ENCODE peak calls at places on chromosome 5, in ten cellular contexts. Z, K, Y, Q, W, L, E, I, P and N are unnamed samples.

GRCh38 chr5:79762929-79763328 is 73.3 kb downstream of the CMYA5 start:
- DNase-seq in Y (no peak), P (no peak), E (no peak), Z (no peak), I (no peak), W (no peak), K (no peak), L (no peak), Q (no peak), N (no peak)

GRCh38 chr5:170251462-170251861 is 18.7 kb downstream of the C5orf58 start:
- DNase-seq in P (no peak), K (no peak), I (no peak), Y (no peak), Q (no peak), Z (no peak), E (no peak), L (no peak), W (no peak), N (no peak)

GRCh38 chr5:145130996-145131395 is 704.1 kb downstream of the PRELID2 start:
- DNase-seq in Q (no peak), E (no peak), P (no peak), I (no peak), W (no peak), Z (no peak), K (peak), Y (no peak), L (no peak), N (no peak)

GRCh38 chr5:61311836-61312808 is 19.9 kb upstream of the ZSWIM6 start:
- DNase-seq in L (no peak), E (no peak), K (no peak), P (no peak), Y (no peak), Q (no peak), Z (no peak), I (no peak), W (no peak), N (no peak)

GRCh38 chr5:135245521-135246499 is 153.2 kb downstream of the MACROH2A1 start:
- DNase-seq in K (no peak), Q (peak), L (no peak), P (no peak), W (no peak), E (no peak), I (no peak), Y (no peak), Z (peak), N (no peak)

GRCh38 chr5:67152400-67152799 is 44.2 kb downstream of the CD180 start:
- DNase-seq in P (no peak), L (no peak), Y (no peak), K (no peak), E (no peak), W (no peak), Q (no peak), I (no peak), Z (no peak), N (no peak)

GRCh38 chr5:116071211-116071610 is 13.6 kb upstream of the COMMD10 start:
- DNase-seq in E (no peak), Z (no peak), Y (no peak), Q (no peak), K (no peak), L (no peak), I (no peak), W (no peak), P (no peak), N (no peak)

GRCh38 chr5:88883059-88883565 is at the start of gene MEF2C:
- DNase-seq in Q (peak), W (peak), P (peak), E (no peak), I (peak), L (no peak), K (peak), Y (peak), Z (peak), N (peak)

DNA sequence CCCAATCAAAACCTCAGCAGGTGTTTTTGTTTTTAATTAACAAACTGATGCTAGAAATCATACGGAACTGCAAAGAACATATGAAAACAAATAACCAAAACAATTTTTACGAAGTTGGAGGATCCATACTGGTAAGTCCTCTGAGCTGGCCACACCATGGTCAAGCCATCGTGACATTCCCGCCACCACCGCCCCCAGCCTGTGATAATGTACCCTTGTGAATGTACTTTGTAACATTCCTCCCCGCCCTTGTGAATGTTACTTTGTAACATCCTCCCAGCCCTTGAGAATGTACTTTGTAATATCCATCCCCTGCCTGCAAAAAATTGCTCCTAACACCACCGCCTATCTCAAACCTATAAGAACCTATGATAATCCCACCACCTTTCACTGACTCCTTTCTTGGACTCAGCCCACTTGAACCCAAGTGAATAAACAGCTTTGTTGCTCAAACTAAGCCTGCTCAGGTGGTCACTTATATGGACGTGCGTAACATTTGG is 63.3 kb downstream of the RAPGEF6 start:
- DNase-seq in K (no peak), E (no peak), Q (no peak), Z (no peak), L (no peak), I (no peak), W (no peak), Y (no peak), P (no peak), N (no peak)
- TF ChIP-seq POLR2AphosphoS5 in K (no peak), E (no peak), Q (no peak), Z (no peak), L (no peak), I (no peak), W (no peak), Y (no peak), P (no peak), N (no peak)

DNA sequence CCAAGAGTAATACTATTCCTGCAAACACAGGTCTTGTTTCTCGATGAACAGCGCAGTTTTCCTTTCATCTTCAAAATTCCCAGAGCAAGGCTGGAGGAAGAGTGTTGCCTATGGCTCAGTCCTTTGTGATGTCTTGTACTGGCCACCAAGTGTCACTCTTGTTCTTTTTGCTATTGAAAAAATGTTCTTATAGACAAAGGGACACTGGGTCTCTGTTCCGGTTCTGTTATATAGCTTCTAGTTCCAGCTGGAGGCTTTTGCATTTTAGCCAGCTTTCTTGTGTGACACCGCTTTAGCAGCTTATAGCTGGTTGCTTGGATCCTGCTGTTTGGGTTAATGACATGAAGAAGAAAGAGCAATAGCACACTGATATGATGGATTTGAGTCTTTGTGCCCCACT is 343.7 kb upstream of the KCNN2 start:
- DNase-seq in E (peak), I (no peak), Y (no peak), K (peak), W (no peak), P (no peak), Z (no peak), L (no peak), Q (no peak), N (no peak)
- TF ChIP-seq POLR2AphosphoS5 in E (no peak), I (no peak), Y (no peak), K (no peak), W (no peak), P (no peak), Z (no peak), L (no peak), Q (no peak), N (no peak)

DNA sequence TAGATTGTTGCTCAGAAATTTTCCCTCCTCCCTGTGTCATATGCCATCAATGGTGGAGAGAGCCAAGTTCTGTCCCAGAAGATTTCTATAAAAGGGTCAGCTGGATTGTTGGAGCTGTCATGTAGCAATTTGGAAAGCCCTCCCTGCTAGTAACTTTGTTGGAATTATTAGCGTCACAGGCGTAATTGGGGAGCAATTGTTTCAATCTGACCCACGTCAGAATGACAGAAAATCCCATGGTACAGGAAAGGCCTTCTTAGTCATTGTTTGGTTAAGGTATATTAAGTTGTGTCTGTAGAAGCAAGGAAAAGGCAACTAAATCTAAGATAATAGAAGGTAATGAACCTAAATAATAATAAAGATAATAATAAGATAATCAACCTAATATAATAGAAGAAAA is 148.4 kb downstream of the PLK2 start:
- DNase-seq in I (no peak), W (no peak), Y (no peak), K (no peak), L (no peak), E (no peak), Z (no peak), Q (no peak), P (no peak), N (no peak)
- TF ChIP-seq POLR2AphosphoS5 in I (no peak), W (no peak), Y (no peak), K (no peak), L (no peak), E (no peak), Z (no peak), Q (no peak), P (no peak), N (no peak)

DNA sequence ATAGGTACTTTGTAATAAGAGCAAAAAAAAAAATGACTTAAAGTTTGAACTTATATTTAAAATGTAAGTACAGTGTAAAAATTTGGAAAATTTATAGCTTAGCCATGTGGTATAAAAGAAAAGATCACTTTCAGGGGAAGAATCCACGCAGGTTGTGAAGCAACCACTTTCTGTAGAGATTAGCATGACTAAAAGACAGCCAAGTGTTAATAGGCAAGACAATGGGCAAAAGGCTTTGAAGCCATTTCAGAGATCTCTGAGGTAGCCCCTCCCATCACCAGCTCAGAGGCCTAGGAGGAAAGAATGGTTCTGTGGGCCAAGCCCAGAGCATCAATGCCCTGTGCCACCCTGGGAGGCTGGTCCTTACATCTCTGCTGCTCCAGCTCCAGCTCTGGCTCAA is 346.3 kb upstream of the CHD1 start:
- DNase-seq in Y (no peak), Q (no peak), L (no peak), E (no peak), I (no peak), Z (no peak), P (no peak), W (no peak), K (peak), N (no peak)
- TF ChIP-seq POLR2AphosphoS5 in Y (no peak), Q (no peak), L (no peak), E (no peak), I (no peak), Z (no peak), P (no peak), W (no peak), K (no peak), N (no peak)

DNA sequence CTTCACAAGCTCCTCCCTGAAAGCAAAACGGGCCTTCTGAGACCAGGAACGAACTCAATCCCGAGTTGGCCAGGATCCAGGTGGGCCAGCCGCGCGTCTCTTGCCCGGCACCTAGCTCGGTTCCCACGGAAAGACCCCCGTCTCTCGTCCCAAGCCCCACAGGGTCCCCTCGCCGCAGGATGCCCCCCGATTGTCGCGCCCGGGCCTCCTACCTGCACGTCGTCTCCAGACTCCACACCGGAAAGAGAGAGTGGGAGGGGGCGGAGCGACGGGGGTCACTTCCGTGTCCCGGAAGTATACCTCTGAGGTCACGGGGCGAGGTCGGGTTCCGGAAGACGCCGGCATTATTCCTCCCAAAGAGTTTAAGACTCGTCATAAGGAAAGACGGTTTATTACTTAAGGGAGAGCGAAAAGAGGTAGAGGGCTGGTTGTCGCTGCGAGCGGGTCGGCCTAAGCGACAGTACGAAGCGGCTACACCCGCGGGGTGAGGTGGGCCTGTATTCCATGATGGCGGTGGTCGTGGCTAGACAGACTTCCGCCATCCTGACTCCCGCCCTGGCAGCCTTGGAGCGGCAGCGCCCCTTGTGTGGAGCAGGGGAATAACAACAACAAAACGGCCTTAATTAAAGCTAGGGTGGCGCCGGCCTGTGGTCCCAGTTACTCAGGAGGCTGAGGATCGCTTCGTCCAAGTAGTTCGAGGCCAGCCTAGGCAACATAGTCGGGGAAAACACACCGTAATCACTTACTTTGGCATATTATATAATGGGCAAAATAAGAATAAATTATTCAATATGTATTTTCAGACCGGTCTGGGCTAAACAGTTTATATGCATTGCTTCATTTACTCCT is at the start of gene RPS14:
- DNase-seq in K (peak), I (peak), Y (peak), P (peak), L (peak), E (peak), Z (peak), Q (peak), W (peak), N (peak)
- TF ChIP-seq POLR2AphosphoS5 in K (peak), I (peak), Y (peak), P (peak), L (peak), E (peak), Z (peak), Q (peak), W (peak), N (peak)

GRCh38 chr5:172091956-172092732 is 85.7 kb upstream of the FBXW11 start:
- DNase-seq in I (no peak), E (no peak), P (no peak), Z (no peak), L (peak), Q (peak), Y (no peak), W (no peak), K (no peak), N (no peak)
- TF ChIP-seq POLR2AphosphoS5 in I (no peak), E (no peak), P (no peak), Z (no peak), L (no peak), Q (no peak), Y (no peak), W (no peak), K (no peak), N (no peak)

DNA sequence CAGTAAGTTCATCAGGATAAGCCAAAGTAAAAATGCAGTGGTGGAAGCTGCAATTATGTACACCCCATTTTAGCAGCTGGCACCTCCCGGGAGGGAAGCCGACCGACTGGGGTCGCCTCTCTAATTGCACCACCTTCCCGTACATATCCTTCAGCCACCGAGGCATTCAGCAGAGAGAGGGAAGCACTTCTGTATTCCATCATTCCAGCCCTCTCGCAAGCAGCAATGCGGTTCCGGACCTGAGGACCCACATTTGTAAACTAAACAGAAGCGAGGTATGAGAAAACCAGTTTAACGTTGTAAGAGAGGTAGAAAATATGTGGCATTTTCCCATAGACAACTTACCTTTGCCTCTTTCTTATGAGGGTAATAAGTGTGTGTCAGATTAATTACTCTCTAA is 123.7 kb upstream of the RETREG1 start:
- DNase-seq in K (no peak), Z (no peak), Y (no peak), Q (no peak), L (no peak), E (no peak), I (no peak), P (no peak), W (no peak), N (no peak)
- TF ChIP-seq POLR2AphosphoS5 in K (no peak), Z (no peak), Y (no peak), Q (no peak), L (no peak), E (no peak), I (no peak), P (no peak), W (no peak), N (no peak)

GRCh38 chr5:180467989-180468731 is 26.0 kb upstream of the CNOT6 start:
- DNase-seq in Q (no peak), I (no peak), K (no peak), P (no peak), Z (no peak), Y (no peak), E (no peak), W (no peak), L (no peak), N (no peak)

GRCh38 chr5:180467576-180467975 is 26.6 kb upstream of the CNOT6 start:
- DNase-seq in E (no peak), P (no peak), Z (no peak), Y (no peak), W (no peak), K (no peak), L (no peak), I (no peak), Q (no peak), N (no peak)

GRCh38 chr5:180466316-180466715 is 27.9 kb upstream of the CNOT6 start:
- DNase-seq in Q (no peak), P (no peak), Y (no peak), I (no peak), K (no peak), Z (no peak), W (no peak), L (no peak), E (no peak), N (no peak)

GRCh38 chr5:180468732-180469585 is 25.2 kb upstream of the CNOT6 start:
- DNase-seq in I (no peak), Z (no peak), W (no peak), P (no peak), K (no peak), L (no peak), Y (no peak), E (no peak), Q (no peak), N (no peak)

DNA sequence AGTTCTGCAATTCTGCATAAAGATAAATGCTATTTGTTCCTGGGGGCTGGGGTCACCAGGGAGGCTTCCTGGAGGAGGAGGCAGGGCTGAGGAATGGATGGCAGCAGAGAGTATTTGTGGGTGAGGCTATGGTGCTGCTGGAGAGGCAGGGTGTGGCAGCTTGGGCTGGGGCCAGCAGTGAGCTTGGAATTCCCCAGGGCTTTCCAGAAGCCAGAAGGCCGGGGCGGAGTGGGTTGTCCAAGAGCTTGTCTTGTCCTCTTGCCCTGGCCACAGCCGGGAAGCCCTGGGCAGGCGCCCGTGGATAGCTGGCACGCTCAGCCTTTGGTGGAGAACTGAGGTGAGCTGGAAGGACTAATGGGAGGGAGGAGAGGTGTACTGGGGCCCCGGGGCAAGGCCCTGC is 27.2 kb upstream of the CNOT6 start:
- DNase-seq in Q (no peak), W (no peak), L (no peak), K (no peak), Y (peak), I (no peak), P (no peak), E (no peak), Z (peak), N (no peak)
- TF ChIP-seq POLR2AphosphoS5 in Q (no peak), W (no peak), L (no peak), K (no peak), Y (no peak), I (no peak), P (no peak), E (no peak), Z (no peak), N (no peak)

DNA sequence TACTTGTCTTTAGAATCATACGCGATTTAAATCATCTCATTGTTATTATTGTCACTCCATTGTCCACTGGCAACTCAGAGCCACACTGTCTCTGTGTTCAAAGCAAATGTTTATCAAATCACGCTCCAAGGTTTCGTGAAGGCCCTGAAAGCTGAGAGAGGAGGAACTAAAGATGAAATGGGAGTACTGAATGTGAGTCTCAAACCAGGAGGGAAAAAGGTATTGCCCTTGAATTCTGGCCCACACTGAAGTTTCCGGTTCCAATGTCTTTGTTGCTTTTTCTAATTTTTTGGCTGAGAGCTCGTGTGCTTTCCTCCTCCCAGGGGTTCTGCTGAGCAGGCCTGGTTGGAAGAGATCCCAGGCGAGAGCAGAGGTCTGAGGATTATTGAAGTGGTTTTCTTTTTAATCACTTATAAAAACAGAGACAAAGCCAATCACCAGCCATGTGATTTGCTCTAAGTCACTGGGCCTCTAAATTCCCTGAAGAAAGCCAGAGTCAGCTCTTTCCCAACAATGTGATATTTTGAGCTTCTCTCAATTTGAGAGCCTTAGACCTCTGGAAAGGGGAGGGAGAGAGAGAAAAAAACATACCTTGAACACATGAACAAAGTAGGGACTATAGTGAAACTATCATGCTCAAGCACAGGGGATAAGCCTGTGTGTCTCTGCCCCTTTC is 420.8 kb upstream of the GRAMD2B start:
- DNase-seq in P (no peak), W (no peak), Q (no peak), E (no peak), Z (peak), K (no peak), L (no peak), Y (no peak), I (peak), N (no peak)
- TF ChIP-seq POLR2AphosphoS5 in P (no peak), W (no peak), Q (no peak), E (no peak), Z (no peak), K (no peak), L (no peak), Y (no peak), I (peak), N (no peak)